ENCODE peak calls at places on chromosome 19, in ten cellular contexts. One of them, this sample, is unnamed.
A peak's percentile ranks its signal among the peaks of the same experiment; 100 is the strongest.

GRCh38 chr19:2235396-2236284 is 489 bp downstream of the PLEKHJ1 start:
- DNase-seq in Karpas-422: peak; percentile 62
- DNase-seq in SHP77: peak; percentile 69
- DNase-seq in stimulated activated CD8-positive, alpha-beta memory T cell treated with anti-CD3 and anti-CD28 coated beads, Interleukin-15, amount 100 ng/mL, for 1 hour: no peak
- DNase-seq in naive thymus-derived CD8-positive, alpha-beta T cell: no peak
- DNase-seq in MCF 10A: no peak
- DNase-seq in NCI-H2107: no peak
- DNase-seq in H9: no peak
- DNase-seq in thoracic aorta: no peak
- DNase-seq in M059J: no peak
- DNase-seq in this sample: no peak

GRCh38 chr19:51339313-51339686 is 2.6 kb downstream of the VSIG10L start:
- DNase-seq in H9: peak; percentile 87
- DNase-seq in stimulated activated CD8-positive, alpha-beta memory T cell treated with anti-CD3 and anti-CD28 coated beads, Interleukin-15, amount 100 ng/mL, for 1 hour: no peak
- DNase-seq in M059J: no peak
- DNase-seq in naive thymus-derived CD8-positive, alpha-beta T cell: no peak
- DNase-seq in NCI-H2107: no peak
- DNase-seq in thoracic aorta: no peak
- DNase-seq in Karpas-422: no peak
- DNase-seq in SHP77: no peak
- DNase-seq in MCF 10A: no peak
- DNase-seq in this sample: peak; percentile 10

GRCh38 chr19:17747205-17748098 is 3.8 kb upstream of the FCHO1 start:
- DNase-seq in MCF 10A: peak; percentile 95
- DNase-seq in H9: peak; percentile 95
- DNase-seq in M059J: peak; percentile 93
- DNase-seq in SHP77: peak; percentile 96
- DNase-seq in naive thymus-derived CD8-positive, alpha-beta T cell: peak; percentile 90
- DNase-seq in stimulated activated CD8-positive, alpha-beta memory T cell treated with anti-CD3 and anti-CD28 coated beads, Interleukin-15, amount 100 ng/mL, for 1 hour: peak; percentile 85
- DNase-seq in thoracic aorta: peak; percentile 81
- DNase-seq in NCI-H2107: peak; percentile 89
- DNase-seq in Karpas-422: peak; percentile 98
- DNase-seq in this sample: peak; percentile 89

GRCh38 chr19:492091-492531 is 4.2 kb upstream of the MADCAM1 start:
- DNase-seq in H9: peak; percentile 59
- DNase-seq in thoracic aorta: no peak
- DNase-seq in naive thymus-derived CD8-positive, alpha-beta T cell: no peak
- DNase-seq in M059J: no peak
- DNase-seq in MCF 10A: no peak
- DNase-seq in SHP77: no peak
- DNase-seq in Karpas-422: no peak
- DNase-seq in NCI-H2107: no peak
- DNase-seq in stimulated activated CD8-positive, alpha-beta memory T cell treated with anti-CD3 and anti-CD28 coated beads, Interleukin-15, amount 100 ng/mL, for 1 hour: no peak
- DNase-seq in this sample: no peak

GRCh38 chr19:3115916-3116602 is 19.8 kb upstream of the GNA15 start:
- DNase-seq in MCF 10A: peak; percentile 59
- DNase-seq in H9: peak; percentile 78
- DNase-seq in NCI-H2107: no peak
- DNase-seq in Karpas-422: no peak
- DNase-seq in naive thymus-derived CD8-positive, alpha-beta T cell: no peak
- DNase-seq in M059J: no peak
- DNase-seq in SHP77: no peak
- DNase-seq in thoracic aorta: no peak
- DNase-seq in stimulated activated CD8-positive, alpha-beta memory T cell treated with anti-CD3 and anti-CD28 coated beads, Interleukin-15, amount 100 ng/mL, for 1 hour: no peak
- DNase-seq in this sample: peak; percentile 65

GRCh38 chr19:48920949-48921348 is 12.6 kb upstream of the DHDH start:
- DNase-seq in MCF 10A: no peak
- DNase-seq in NCI-H2107: no peak
- DNase-seq in M059J: no peak
- DNase-seq in Karpas-422: no peak
- DNase-seq in SHP77: no peak
- DNase-seq in thoracic aorta: no peak
- DNase-seq in stimulated activated CD8-positive, alpha-beta memory T cell treated with anti-CD3 and anti-CD28 coated beads, Interleukin-15, amount 100 ng/mL, for 1 hour: no peak
- DNase-seq in H9: no peak
- DNase-seq in naive thymus-derived CD8-positive, alpha-beta T cell: no peak
- DNase-seq in this sample: no peak

GRCh38 chr19:46241676-46242075 is 12.1 kb downstream of the IGFL1 start:
- DNase-seq in M059J: no peak
- DNase-seq in naive thymus-derived CD8-positive, alpha-beta T cell: no peak
- DNase-seq in SHP77: no peak
- DNase-seq in H9: no peak
- DNase-seq in stimulated activated CD8-positive, alpha-beta memory T cell treated with anti-CD3 and anti-CD28 coated beads, Interleukin-15, amount 100 ng/mL, for 1 hour: no peak
- DNase-seq in NCI-H2107: no peak
- DNase-seq in thoracic aorta: no peak
- DNase-seq in MCF 10A: no peak
- DNase-seq in Karpas-422: no peak
- DNase-seq in this sample: no peak

GRCh38 chr19:49065905-49066512 is 1.4 kb upstream of the NTF4 start:
- DNase-seq in SHP77: no peak
- DNase-seq in H9: no peak
- DNase-seq in NCI-H2107: no peak
- DNase-seq in MCF 10A: no peak
- DNase-seq in Karpas-422: no peak
- DNase-seq in stimulated activated CD8-positive, alpha-beta memory T cell treated with anti-CD3 and anti-CD28 coated beads, Interleukin-15, amount 100 ng/mL, for 1 hour: no peak
- DNase-seq in naive thymus-derived CD8-positive, alpha-beta T cell: no peak
- DNase-seq in thoracic aorta: no peak
- DNase-seq in M059J: no peak
- DNase-seq in this sample: no peak

GRCh38 chr19:13078897-13079541 is 23.6 kb downstream of the LYL1 start:
- DNase-seq in H9: no peak
- DNase-seq in naive thymus-derived CD8-positive, alpha-beta T cell: no peak
- DNase-seq in M059J: peak; percentile 16
- DNase-seq in thoracic aorta: no peak
- DNase-seq in SHP77: peak; percentile 38
- DNase-seq in MCF 10A: no peak
- DNase-seq in Karpas-422: no peak
- DNase-seq in NCI-H2107: no peak
- DNase-seq in stimulated activated CD8-positive, alpha-beta memory T cell treated with anti-CD3 and anti-CD28 coated beads, Interleukin-15, amount 100 ng/mL, for 1 hour: no peak
- DNase-seq in this sample: no peak

GRCh38 chr19:11408591-11408990 is 10.5 kb downstream of the RGL3 start:
- DNase-seq in naive thymus-derived CD8-positive, alpha-beta T cell: no peak
- DNase-seq in SHP77: no peak
- DNase-seq in H9: no peak
- DNase-seq in stimulated activated CD8-positive, alpha-beta memory T cell treated with anti-CD3 and anti-CD28 coated beads, Interleukin-15, amount 100 ng/mL, for 1 hour: no peak
- DNase-seq in Karpas-422: no peak
- DNase-seq in MCF 10A: no peak
- DNase-seq in M059J: no peak
- DNase-seq in thoracic aorta: no peak
- DNase-seq in NCI-H2107: no peak
- DNase-seq in this sample: no peak

GRCh38 chr19:45149129-45149528 is 11.7 kb downstream of the NKPD1 start:
- DNase-seq in Karpas-422: no peak
- DNase-seq in thoracic aorta: no peak
- DNase-seq in M059J: no peak
- DNase-seq in stimulated activated CD8-positive, alpha-beta memory T cell treated with anti-CD3 and anti-CD28 coated beads, Interleukin-15, amount 100 ng/mL, for 1 hour: no peak
- DNase-seq in MCF 10A: no peak
- DNase-seq in NCI-H2107: no peak
- DNase-seq in naive thymus-derived CD8-positive, alpha-beta T cell: no peak
- DNase-seq in H9: no peak
- DNase-seq in SHP77: no peak
- DNase-seq in this sample: no peak

GRCh38 chr19:5031231-5032100 is 62.6 kb downstream of the KDM4B start:
- DNase-seq in stimulated activated CD8-positive, alpha-beta memory T cell treated with anti-CD3 and anti-CD28 coated beads, Interleukin-15, amount 100 ng/mL, for 1 hour: peak; percentile 74
- DNase-seq in thoracic aorta: no peak
- DNase-seq in SHP77: peak; percentile 73
- DNase-seq in H9: peak; percentile 92
- DNase-seq in NCI-H2107: peak; percentile 84
- DNase-seq in naive thymus-derived CD8-positive, alpha-beta T cell: peak; percentile 84
- DNase-seq in Karpas-422: peak; percentile 95
- DNase-seq in MCF 10A: peak; percentile 82
- DNase-seq in M059J: peak; percentile 74
- DNase-seq in this sample: peak; percentile 57

GRCh38 chr19:54804101-54804500 is 691 bp downstream of the KIR2DL4 start:
- DNase-seq in naive thymus-derived CD8-positive, alpha-beta T cell: no peak
- DNase-seq in Karpas-422: no peak
- DNase-seq in H9: no peak
- DNase-seq in stimulated activated CD8-positive, alpha-beta memory T cell treated with anti-CD3 and anti-CD28 coated beads, Interleukin-15, amount 100 ng/mL, for 1 hour: no peak
- DNase-seq in SHP77: no peak
- DNase-seq in NCI-H2107: no peak
- DNase-seq in MCF 10A: no peak
- DNase-seq in M059J: no peak
- DNase-seq in thoracic aorta: no peak
- DNase-seq in this sample: no peak

GRCh38 chr19:30450101-30450500 is 77.9 kb downstream of the ZNF536 start:
- DNase-seq in NCI-H2107: no peak
- DNase-seq in SHP77: no peak
- DNase-seq in stimulated activated CD8-positive, alpha-beta memory T cell treated with anti-CD3 and anti-CD28 coated beads, Interleukin-15, amount 100 ng/mL, for 1 hour: no peak
- DNase-seq in MCF 10A: no peak
- DNase-seq in H9: peak; percentile 69
- DNase-seq in naive thymus-derived CD8-positive, alpha-beta T cell: no peak
- DNase-seq in thoracic aorta: no peak
- DNase-seq in Karpas-422: no peak
- DNase-seq in M059J: peak; percentile 7
- DNase-seq in this sample: no peak

GRCh38 chr19:38210458-38210987 is 13.5 kb downstream of the DPF1 start:
- DNase-seq in MCF 10A: no peak
- DNase-seq in thoracic aorta: no peak
- DNase-seq in M059J: no peak
- DNase-seq in stimulated activated CD8-positive, alpha-beta memory T cell treated with anti-CD3 and anti-CD28 coated beads, Interleukin-15, amount 100 ng/mL, for 1 hour: no peak
- DNase-seq in SHP77: peak; percentile 67
- DNase-seq in Karpas-422: no peak
- DNase-seq in naive thymus-derived CD8-positive, alpha-beta T cell: no peak
- DNase-seq in H9: peak; percentile 92
- DNase-seq in NCI-H2107: no peak
- DNase-seq in this sample: peak; percentile 16

GRCh38 chr19:2229103-2230028 is 6.8 kb downstream of the PLEKHJ1 start:
- DNase-seq in stimulated activated CD8-positive, alpha-beta memory T cell treated with anti-CD3 and anti-CD28 coated beads, Interleukin-15, amount 100 ng/mL, for 1 hour: no peak
- DNase-seq in Karpas-422: no peak
- DNase-seq in SHP77: no peak
- DNase-seq in M059J: no peak
- DNase-seq in H9: no peak
- DNase-seq in naive thymus-derived CD8-positive, alpha-beta T cell: no peak
- DNase-seq in MCF 10A: no peak
- DNase-seq in thoracic aorta: no peak
- DNase-seq in NCI-H2107: no peak
- DNase-seq in this sample: no peak

GRCh38 chr19:44517146-44517545 is 12.3 kb downstream of the CEACAM20 start:
- DNase-seq in naive thymus-derived CD8-positive, alpha-beta T cell: no peak
- DNase-seq in Karpas-422: no peak
- DNase-seq in MCF 10A: no peak
- DNase-seq in H9: no peak
- DNase-seq in M059J: peak; percentile 26
- DNase-seq in SHP77: no peak
- DNase-seq in NCI-H2107: no peak
- DNase-seq in stimulated activated CD8-positive, alpha-beta memory T cell treated with anti-CD3 and anti-CD28 coated beads, Interleukin-15, amount 100 ng/mL, for 1 hour: no peak
- DNase-seq in thoracic aorta: no peak
- DNase-seq in this sample: peak; percentile 3

GRCh38 chr19:39224910-39225309 is 19.9 kb downstream of the IFNL3 start:
- DNase-seq in H9: peak; percentile 55
- DNase-seq in M059J: no peak
- DNase-seq in stimulated activated CD8-positive, alpha-beta memory T cell treated with anti-CD3 and anti-CD28 coated beads, Interleukin-15, amount 100 ng/mL, for 1 hour: no peak
- DNase-seq in thoracic aorta: no peak
- DNase-seq in MCF 10A: no peak
- DNase-seq in Karpas-422: no peak
- DNase-seq in naive thymus-derived CD8-positive, alpha-beta T cell: no peak
- DNase-seq in NCI-H2107: no peak
- DNase-seq in SHP77: no peak
- DNase-seq in this sample: no peak

GRCh38 chr19:38850976-38851621 is 1.3 kb upstream of the HNRNPL start:
- DNase-seq in naive thymus-derived CD8-positive, alpha-beta T cell: peak; percentile 55
- DNase-seq in M059J: no peak
- DNase-seq in Karpas-422: peak; percentile 53
- DNase-seq in thoracic aorta: no peak
- DNase-seq in SHP77: no peak
- DNase-seq in stimulated activated CD8-positive, alpha-beta memory T cell treated with anti-CD3 and anti-CD28 coated beads, Interleukin-15, amount 100 ng/mL, for 1 hour: no peak
- DNase-seq in MCF 10A: no peak
- DNase-seq in H9: no peak
- DNase-seq in NCI-H2107: no peak
- DNase-seq in this sample: no peak

GRCh38 chr19:38744906-38745305 is 632 bp upstream of the CAPN12 start:
- DNase-seq in SHP77: no peak
- DNase-seq in naive thymus-derived CD8-positive, alpha-beta T cell: no peak
- DNase-seq in stimulated activated CD8-positive, alpha-beta memory T cell treated with anti-CD3 and anti-CD28 coated beads, Interleukin-15, amount 100 ng/mL, for 1 hour: no peak
- DNase-seq in M059J: no peak
- DNase-seq in H9: no peak
- DNase-seq in Karpas-422: no peak
- DNase-seq in MCF 10A: no peak
- DNase-seq in thoracic aorta: no peak
- DNase-seq in NCI-H2107: no peak
- DNase-seq in this sample: no peak

GRCh38 chr19:852136-853013 is at the start of gene ELANE:
- DNase-seq in Karpas-422: no peak
- DNase-seq in MCF 10A: no peak
- DNase-seq in naive thymus-derived CD8-positive, alpha-beta T cell: no peak
- DNase-seq in SHP77: no peak
- DNase-seq in M059J: no peak
- DNase-seq in stimulated activated CD8-positive, alpha-beta memory T cell treated with anti-CD3 and anti-CD28 coated beads, Interleukin-15, amount 100 ng/mL, for 1 hour: no peak
- DNase-seq in NCI-H2107: no peak
- DNase-seq in thoracic aorta: no peak
- DNase-seq in H9: no peak
- DNase-seq in this sample: no peak

GRCh38 chr19:4972509-4973230 is 3.8 kb downstream of the KDM4B start:
- DNase-seq in H9: no peak
- DNase-seq in thoracic aorta: no peak
- DNase-seq in MCF 10A: peak; percentile 74
- DNase-seq in Karpas-422: no peak
- DNase-seq in SHP77: no peak
- DNase-seq in naive thymus-derived CD8-positive, alpha-beta T cell: no peak
- DNase-seq in stimulated activated CD8-positive, alpha-beta memory T cell treated with anti-CD3 and anti-CD28 coated beads, Interleukin-15, amount 100 ng/mL, for 1 hour: no peak
- DNase-seq in NCI-H2107: no peak
- DNase-seq in M059J: peak; percentile 90
- DNase-seq in this sample: no peak

GRCh38 chr19:30450945-30451344 is 78.8 kb downstream of the ZNF536 start:
- DNase-seq in thoracic aorta: no peak
- DNase-seq in NCI-H2107: no peak
- DNase-seq in naive thymus-derived CD8-positive, alpha-beta T cell: no peak
- DNase-seq in M059J: no peak
- DNase-seq in SHP77: no peak
- DNase-seq in MCF 10A: no peak
- DNase-seq in stimulated activated CD8-positive, alpha-beta memory T cell treated with anti-CD3 and anti-CD28 coated beads, Interleukin-15, amount 100 ng/mL, for 1 hour: no peak
- DNase-seq in Karpas-422: no peak
- DNase-seq in H9: no peak
- DNase-seq in this sample: no peak

GRCh38 chr19:10720607-10721125 is 2.8 kb downstream of the DNM2 start:
- DNase-seq in M059J: no peak
- DNase-seq in H9: no peak
- DNase-seq in naive thymus-derived CD8-positive, alpha-beta T cell: no peak
- DNase-seq in thoracic aorta: no peak
- DNase-seq in SHP77: no peak
- DNase-seq in NCI-H2107: no peak
- DNase-seq in MCF 10A: no peak
- DNase-seq in stimulated activated CD8-positive, alpha-beta memory T cell treated with anti-CD3 and anti-CD28 coated beads, Interleukin-15, amount 100 ng/mL, for 1 hour: no peak
- DNase-seq in Karpas-422: no peak
- DNase-seq in this sample: no peak

GRCh38 chr19:39845621-39846175 is 481 bp downstream of the FBL start:
- DNase-seq in stimulated activated CD8-positive, alpha-beta memory T cell treated with anti-CD3 and anti-CD28 coated beads, Interleukin-15, amount 100 ng/mL, for 1 hour: no peak
- DNase-seq in thoracic aorta: no peak
- DNase-seq in naive thymus-derived CD8-positive, alpha-beta T cell: no peak
- DNase-seq in Karpas-422: peak; percentile 59
- DNase-seq in MCF 10A: peak; percentile 34
- DNase-seq in H9: no peak
- DNase-seq in NCI-H2107: no peak
- DNase-seq in SHP77: peak; percentile 54
- DNase-seq in M059J: peak; percentile 51
- DNase-seq in this sample: no peak

GRCh38 chr19:57829316-57829715 is 783 bp upstream of the ZNF587B start:
- DNase-seq in thoracic aorta: no peak
- DNase-seq in Karpas-422: no peak
- DNase-seq in stimulated activated CD8-positive, alpha-beta memory T cell treated with anti-CD3 and anti-CD28 coated beads, Interleukin-15, amount 100 ng/mL, for 1 hour: no peak
- DNase-seq in M059J: no peak
- DNase-seq in naive thymus-derived CD8-positive, alpha-beta T cell: no peak
- DNase-seq in NCI-H2107: no peak
- DNase-seq in SHP77: no peak
- DNase-seq in MCF 10A: no peak
- DNase-seq in H9: no peak
- DNase-seq in this sample: peak; percentile 96

GRCh38 chr19:17109962-17110598 is 34.5 kb downstream of the MYO9B start:
- DNase-seq in Karpas-422: peak; percentile 87
- DNase-seq in stimulated activated CD8-positive, alpha-beta memory T cell treated with anti-CD3 and anti-CD28 coated beads, Interleukin-15, amount 100 ng/mL, for 1 hour: no peak
- DNase-seq in M059J: no peak
- DNase-seq in MCF 10A: no peak
- DNase-seq in SHP77: no peak
- DNase-seq in NCI-H2107: no peak
- DNase-seq in H9: no peak
- DNase-seq in thoracic aorta: no peak
- DNase-seq in naive thymus-derived CD8-positive, alpha-beta T cell: no peak
- DNase-seq in this sample: no peak

GRCh38 chr19:49339364-49340068 is 4.3 kb downstream of the CD37 start:
- DNase-seq in Karpas-422: peak; percentile 100
- DNase-seq in NCI-H2107: no peak
- DNase-seq in thoracic aorta: peak; percentile 57
- DNase-seq in MCF 10A: no peak
- DNase-seq in SHP77: no peak
- DNase-seq in H9: peak; percentile 98
- DNase-seq in M059J: peak; percentile 75
- DNase-seq in stimulated activated CD8-positive, alpha-beta memory T cell treated with anti-CD3 and anti-CD28 coated beads, Interleukin-15, amount 100 ng/mL, for 1 hour: no peak
- DNase-seq in naive thymus-derived CD8-positive, alpha-beta T cell: no peak
- DNase-seq in this sample: peak; percentile 92